ENCODE peak calls at places on chromosomes 5 and 9, in four cellular contexts. O is HEK293T, B is K562, U is GM12878. N is an unnamed sample.

GRCh38 chr9:98450486-98450885 is 195.0 kb upstream of the TBC1D2 start:
- DNase-seq in O (no peak), B (no peak), U (no peak), N (no peak)

GRCh38 chr9:138028596-138028995 is 151.0 kb downstream of the CACNA1B start:
- DNase-seq in O (no peak), B (peak; percentile 36), U (no peak), N (no peak)

GRCh38 chr5:77133061-77133758 is 46.1 kb upstream of the ZBED3 start:
- DNase-seq in O (no peak), B (no peak), U (no peak), N (peak; percentile 45)

GRCh38 chr9:93028448-93029006 is 30.0 kb upstream of the SUSD3 start:
- DNase-seq in O (no peak), B (no peak), U (peak; percentile 59), N (no peak)

GRCh38 chr9:91177661-91178280 is 183.9 kb downstream of the AUH start:
- DNase-seq in O (no peak), B (no peak), U (no peak), N (no peak)

GRCh38 chr9:93645921-93646639 is 69.7 kb downstream of the PHF2 start:
- DNase-seq in O (no peak), B (no peak), U (no peak), N (no peak)

GRCh38 chr5:14216902-14217301 is 73.8 kb downstream of the TRIO start:
- DNase-seq in O (no peak), B (no peak), U (no peak), N (peak; percentile 23)

GRCh38 chr5:157463081-157463480 is 3.1 kb downstream of the NIPAL4 start:
- DNase-seq in O (no peak), B (no peak), U (no peak), N (no peak)

GRCh38 chr9:13295556-13295955 is 16.1 kb upstream of the MPDZ start:
- DNase-seq in O (no peak), B (no peak), U (no peak), N (no peak)

GRCh38 chr5:79800979-79801827 is 111.6 kb downstream of the CMYA5 start:
- DNase-seq in O (no peak), B (no peak), U (no peak), N (no peak)

GRCh38 chr5:141508808-141509611 is 20.1 kb downstream of the PCDHGC5 start:
- DNase-seq in O (no peak), B (no peak), U (no peak), N (peak; percentile 5)

GRCh38 chr5:140821375-140822280 is at the start of gene PCDHA5:
- DNase-seq in O (peak; percentile 42), B (no peak), U (no peak), N (peak; percentile 12)

GRCh38 chr5:150164640-150165039 is 1.9 kb upstream of the CDX1 start:
- DNase-seq in O (no peak), B (no peak), U (no peak), N (no peak)

GRCh38 chr5:103808464-103809106 is 246.0 kb upstream of the NUDT12 start:
- DNase-seq in O (peak; percentile 62), B (peak; percentile 12), U (no peak), N (peak; percentile 34)

GRCh38 chr9:131739192-131739961 is 499 bp downstream of the RAPGEF1 start:
- DNase-seq in O (peak; percentile 57), B (peak; percentile 79), U (no peak), N (no peak)

GRCh38 chr9:32431940-32432555 is 47.6 kb downstream of the ACO1 start:
- DNase-seq in O (peak; percentile 47), B (peak; percentile 40), U (no peak), N (peak; percentile 33)

GRCh38 chr9:124621371-124622328 is 114.5 kb upstream of the NR5A1 start:
- DNase-seq in O (no peak), B (no peak), U (peak; percentile 94), N (no peak)

GRCh38 chr9:25681270-25681669 is 3.0 kb upstream of the TUSC1 start:
- DNase-seq in O (no peak), B (no peak), U (no peak), N (no peak)

GRCh38 chr9:115369322-115369957 is 251.5 kb upstream of the TNC start:
- DNase-seq in O (no peak), B (no peak), U (no peak), N (no peak)

GRCh38 chr5:74386571-74387334 is 253.8 kb downstream of the ENC1 start:
- DNase-seq in O (no peak), B (no peak), U (no peak), N (no peak)

GRCh38 chr5:124883686-124884085 is 137.2 kb upstream of the ZNF608 start:
- DNase-seq in O (no peak), B (no peak), U (no peak), N (no peak)

GRCh38 chr9:95131023-95131943 is 186.2 kb downstream of the FANCC start:
- DNase-seq in O (peak; percentile 72), B (peak; percentile 69), U (no peak), N (peak; percentile 33)

GRCh38 chr9:211036-211435 is 3.6 kb upstream of the DOCK8 start:
- DNase-seq in O (no peak), B (no peak), U (no peak), N (no peak)

GRCh38 chr5:9775339-9775738 is 145.2 kb upstream of the TAS2R1 start:
- DNase-seq in O (no peak), B (no peak), U (no peak), N (no peak)

GRCh38 chr5:56185777-56186311 is 47.3 kb downstream of the ANKRD55 start:
- DNase-seq in O (no peak), B (no peak), U (no peak), N (no peak)

GRCh38 chr5:125372694-125373621 is 626.5 kb upstream of the ZNF608 start:
- DNase-seq in O (no peak), B (no peak), U (no peak), N (no peak)

GRCh38 chr9:13014484-13014883 is 239.7 kb downstream of the LURAP1L start:
- DNase-seq in O (no peak), B (no peak), U (no peak), N (no peak)

GRCh38 chr5:145237843-145238242 is 597.3 kb downstream of the PRELID2 start:
- DNase-seq in O (peak; percentile 45), B (peak; percentile 10), U (no peak), N (peak; percentile 50)

GRCh38 chr5:75091597-75091996 is 39.2 kb upstream of the GCNT4 start:
- DNase-seq in O (no peak), B (no peak), U (no peak), N (no peak)

GRCh38 chr9:105637787-105638395 is 24.4 kb upstream of the TAL2 start:
- DNase-seq in O (no peak), B (peak; percentile 21), U (no peak), N (no peak)

GRCh38 chr5:1763548-1763911 is 36.1 kb downstream of the MRPL36 start:
- DNase-seq in O (peak; percentile 51), B (peak; percentile 59), U (no peak), N (peak; percentile 43)

GRCh38 chr5:50962934-50963646 is 296.7 kb downstream of the PARP8 start:
- DNase-seq in O (peak; percentile 88), B (peak; percentile 88), U (no peak), N (peak; percentile 45)

GRCh38 chr5:29037716-29038115 is 1999.3 kb upstream of the CDH9 start:
- DNase-seq in O (no peak), B (no peak), U (no peak), N (no peak)

GRCh38 chr5:156476704-156477103 is 149.7 kb downstream of the SGCD start:
- DNase-seq in O (no peak), B (no peak), U (no peak), N (no peak)

GRCh38 chr5:9483251-9483650 is 62.6 kb downstream of the SEMA5A start:
- DNase-seq in O (no peak), B (no peak), U (no peak), N (no peak)

GRCh38 chr5:142969186-142969585 is 199.0 kb downstream of the ARHGAP26 start:
- DNase-seq in O (no peak), B (no peak), U (no peak), N (no peak)

GRCh38 chr9:34520096-34520495 is 2.7 kb downstream of the ENHO start:
- DNase-seq in O (no peak), B (no peak), U (no peak), N (no peak)

GRCh38 chr5:64603676-64604075 is 86.6 kb upstream of the SHISAL2B start:
- DNase-seq in O (no peak), B (no peak), U (no peak), N (no peak)

DNA sequence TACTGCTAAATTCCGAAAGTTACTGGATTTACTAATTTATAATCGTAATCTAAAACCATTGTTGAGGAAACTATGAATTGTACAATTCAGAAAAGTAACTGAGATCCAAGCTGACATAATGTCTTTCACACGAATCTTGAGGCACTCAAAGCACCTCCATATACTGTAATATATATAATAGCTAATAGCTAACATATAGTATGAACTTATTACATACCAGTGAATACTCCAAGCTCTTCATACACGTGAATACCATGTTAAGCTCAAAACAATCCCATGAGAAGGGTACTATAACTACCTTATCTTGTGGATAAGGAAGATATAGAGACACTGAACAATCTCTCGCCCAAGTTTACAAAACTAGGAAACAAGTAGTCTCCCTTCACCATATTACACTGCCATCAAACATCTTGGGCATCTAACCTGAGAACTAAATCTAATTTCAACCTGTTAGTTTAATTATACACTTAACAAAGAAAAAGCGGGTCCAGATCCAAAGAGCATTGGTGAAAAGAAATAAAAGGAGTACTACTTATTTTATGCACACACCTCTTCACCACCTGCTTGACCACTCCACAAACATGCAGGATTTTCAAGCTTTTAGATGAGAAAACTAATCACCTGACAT is 1.0 kb downstream of the NUDCD2 start:
- DNase-seq in O (no peak), B (no peak), U (no peak), N (no peak)
- TF ChIP-seq FOXK2 in O (no peak), B (no peak), U (no peak), N (no peak)

DNA sequence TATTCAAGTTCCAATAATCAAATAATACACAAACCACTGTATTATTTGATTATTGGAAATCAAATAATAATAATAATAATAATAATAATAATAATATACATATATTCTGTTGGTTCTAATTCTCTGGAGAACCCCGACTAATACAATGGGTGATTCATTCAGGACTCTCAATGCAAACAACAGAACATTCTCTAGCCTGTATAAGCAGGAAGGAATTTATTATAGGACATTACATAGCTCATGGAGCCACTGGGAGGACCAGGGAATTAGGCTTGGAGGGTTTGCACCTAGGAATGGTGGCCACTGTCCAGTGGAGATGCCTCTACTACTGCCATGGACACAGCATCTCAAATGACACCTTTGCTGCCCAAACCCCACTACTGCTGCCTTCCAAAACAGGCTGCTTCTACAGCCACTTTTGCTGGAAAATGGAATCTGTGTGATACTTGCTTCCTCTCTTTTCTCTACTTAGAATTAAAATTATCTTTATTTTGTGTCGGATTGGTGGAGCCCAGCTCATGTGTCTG is 25.9 kb downstream of the PTGS1 start:
- DNase-seq in O (no peak), B (no peak), U (no peak), N (no peak)
- TF ChIP-seq FOXK2 in O (no peak), B (no peak), U (no peak), N (no peak)

GRCh38 chr5:138809391-138809790 is 56.2 kb downstream of the CTNNA1 start:
- DNase-seq in O (no peak), B (no peak), U (no peak), N (no peak)
- TF ChIP-seq FOXK2 in O (no peak), B (no peak), U (no peak), N (no peak)

GRCh38 chr9:132753593-132753880 is 83.3 kb downstream of the GTF3C4 start:
- DNase-seq in O (no peak), B (no peak), U (no peak), N (no peak)

GRCh38 chr9:132749316-132749715 is 79.1 kb downstream of the GTF3C4 start:
- DNase-seq in O (no peak), B (no peak), U (no peak), N (no peak)

GRCh38 chr9:132748450-132748849 is 78.2 kb downstream of the GTF3C4 start:
- DNase-seq in O (no peak), B (no peak), U (no peak), N (no peak)

GRCh38 chr9:132752877-132753592 is 82.8 kb downstream of the GTF3C4 start:
- DNase-seq in O (peak; percentile 21), B (no peak), U (no peak), N (no peak)

GRCh38 chr9:132750668-132751067 is 80.4 kb downstream of the GTF3C4 start:
- DNase-seq in O (no peak), B (no peak), U (no peak), N (no peak)
- TF ChIP-seq FOXK2 in O (no peak), B (no peak), U (no peak), N (no peak)